ENCODE peak calls at places on chromosomes 11 and 22, in seven cellular contexts. One of them, this sample, is unnamed.

GRCh38 chr11:63829823-63830489 is 9.0 kb upstream of the MARK2 start:
- DNase-seq in EH: peak; percentile 48
- DNase-seq in NB4: peak; percentile 72
- DNase-seq in fibroblast of the conjunctiva: no peak
- DNase-seq in hippocampal formation: no peak
- DNase-seq in HFFc6: peak; percentile 33
- DNase-seq in ACHN: peak; percentile 20
- DNase-seq in this sample: no peak

GRCh38 chr11:57903441-57904123 is 120.1 kb upstream of the OR9Q1 start:
- DNase-seq in EH: peak; percentile 2
- DNase-seq in NB4: no peak
- DNase-seq in fibroblast of the conjunctiva: no peak
- DNase-seq in hippocampal formation: peak; percentile 7
- DNase-seq in HFFc6: no peak
- DNase-seq in ACHN: peak; percentile 57
- DNase-seq in this sample: no peak

GRCh38 chr11:79013509-79013908 is 427.3 kb downstream of the TENM4 start:
- DNase-seq in EH: peak; percentile 76
- DNase-seq in NB4: no peak
- DNase-seq in fibroblast of the conjunctiva: no peak
- DNase-seq in hippocampal formation: no peak
- DNase-seq in HFFc6: peak; percentile 53
- DNase-seq in ACHN: peak; percentile 1
- DNase-seq in this sample: no peak

GRCh38 chr11:9754041-9754471 is 90.2 kb downstream of the SWAP70 start:
- DNase-seq in EH: no peak
- DNase-seq in NB4: peak; percentile 30
- DNase-seq in fibroblast of the conjunctiva: no peak
- DNase-seq in hippocampal formation: no peak
- DNase-seq in HFFc6: no peak
- DNase-seq in ACHN: no peak
- DNase-seq in this sample: no peak

GRCh38 chr11:110470716-110471115 is 41.0 kb downstream of the FDX1 start:
- DNase-seq in EH: peak; percentile 56
- DNase-seq in NB4: no peak
- DNase-seq in fibroblast of the conjunctiva: no peak
- DNase-seq in hippocampal formation: no peak
- DNase-seq in HFFc6: no peak
- DNase-seq in ACHN: no peak
- DNase-seq in this sample: no peak

GRCh38 chr11:65571420-65571819 is 918 bp upstream of the FAM89B start:
- DNase-seq in EH: no peak
- DNase-seq in NB4: no peak
- DNase-seq in fibroblast of the conjunctiva: no peak
- DNase-seq in hippocampal formation: no peak
- DNase-seq in HFFc6: no peak
- DNase-seq in ACHN: no peak
- DNase-seq in this sample: no peak

GRCh38 chr11:83456075-83456474 is 169.9 kb upstream of the CCDC90B start:
- DNase-seq in EH: no peak
- DNase-seq in NB4: no peak
- DNase-seq in fibroblast of the conjunctiva: no peak
- DNase-seq in hippocampal formation: no peak
- DNase-seq in HFFc6: no peak
- DNase-seq in ACHN: no peak
- DNase-seq in this sample: no peak

GRCh38 chr11:106249857-106250256 is 172.4 kb downstream of the AASDHPPT start:
- DNase-seq in EH: no peak
- DNase-seq in NB4: no peak
- DNase-seq in fibroblast of the conjunctiva: no peak
- DNase-seq in hippocampal formation: no peak
- DNase-seq in HFFc6: no peak
- DNase-seq in ACHN: no peak
- DNase-seq in this sample: peak; percentile 55

GRCh38 chr11:29017941-29018340 is 909.8 kb downstream of the METTL15 start:
- DNase-seq in EH: no peak
- DNase-seq in NB4: no peak
- DNase-seq in fibroblast of the conjunctiva: no peak
- DNase-seq in hippocampal formation: no peak
- DNase-seq in HFFc6: no peak
- DNase-seq in ACHN: no peak
- DNase-seq in this sample: no peak

GRCh38 chr11:87369888-87370287 is 332.2 kb downstream of the TMEM135 start:
- DNase-seq in EH: no peak
- DNase-seq in NB4: no peak
- DNase-seq in fibroblast of the conjunctiva: no peak
- DNase-seq in hippocampal formation: no peak
- DNase-seq in HFFc6: no peak
- DNase-seq in ACHN: no peak
- DNase-seq in this sample: no peak

GRCh38 chr11:2580444-2581050 is 119.2 kb downstream of the KCNQ1OT1 start:
- DNase-seq in EH: no peak
- DNase-seq in NB4: no peak
- DNase-seq in fibroblast of the conjunctiva: no peak
- DNase-seq in hippocampal formation: no peak
- DNase-seq in HFFc6: no peak
- DNase-seq in ACHN: no peak
- DNase-seq in this sample: no peak

GRCh38 chr11:124069429-124070401 is 28.6 kb upstream of the OR10G7 start:
- DNase-seq in EH: peak; percentile 62
- DNase-seq in NB4: peak; percentile 86
- DNase-seq in fibroblast of the conjunctiva: peak; percentile 28
- DNase-seq in hippocampal formation: no peak
- DNase-seq in HFFc6: peak; percentile 47
- DNase-seq in ACHN: peak; percentile 35
- DNase-seq in this sample: peak; percentile 2

GRCh38 chr11:131514062-131514461 is 143.6 kb downstream of the NTM start:
- DNase-seq in EH: no peak
- DNase-seq in NB4: no peak
- DNase-seq in fibroblast of the conjunctiva: no peak
- DNase-seq in hippocampal formation: no peak
- DNase-seq in HFFc6: no peak
- DNase-seq in ACHN: no peak
- DNase-seq in this sample: no peak

GRCh38 chr11:130155106-130155505 is 4.5 kb upstream of the ST14 start:
- DNase-seq in EH: no peak
- DNase-seq in NB4: no peak
- DNase-seq in fibroblast of the conjunctiva: no peak
- DNase-seq in hippocampal formation: no peak
- DNase-seq in HFFc6: no peak
- DNase-seq in ACHN: no peak
- DNase-seq in this sample: no peak

GRCh38 chr11:15186146-15186545 is 71.4 kb downstream of the INSC start:
- DNase-seq in EH: no peak
- DNase-seq in NB4: no peak
- DNase-seq in fibroblast of the conjunctiva: no peak
- DNase-seq in hippocampal formation: no peak
- DNase-seq in HFFc6: no peak
- DNase-seq in ACHN: no peak
- DNase-seq in this sample: no peak

GRCh38 chr11:96187779-96188624 is 155.0 kb downstream of the MAML2 start:
- DNase-seq in EH: peak; percentile 93
- DNase-seq in NB4: no peak
- DNase-seq in fibroblast of the conjunctiva: no peak
- DNase-seq in hippocampal formation: no peak
- DNase-seq in HFFc6: peak; percentile 87
- DNase-seq in ACHN: peak; percentile 65
- DNase-seq in this sample: peak; percentile 59

GRCh38 chr11:65107078-65107477 is 4.6 kb upstream of the TM7SF2 start:
- DNase-seq in EH: no peak
- DNase-seq in NB4: no peak
- DNase-seq in fibroblast of the conjunctiva: no peak
- DNase-seq in hippocampal formation: no peak
- DNase-seq in HFFc6: no peak
- DNase-seq in ACHN: no peak
- DNase-seq in this sample: no peak

GRCh38 chr22:19291218-19291579 is 320 bp downstream of the CLTCL1 start:
- DNase-seq in EH: peak; percentile 42
- DNase-seq in NB4: peak; percentile 62
- DNase-seq in fibroblast of the conjunctiva: no peak
- DNase-seq in hippocampal formation: no peak
- DNase-seq in HFFc6: peak; percentile 8
- DNase-seq in ACHN: peak; percentile 50
- DNase-seq in this sample: no peak

GRCh38 chr11:120068114-120068573 is 69.8 kb downstream of the TRIM29 start:
- DNase-seq in EH: peak; percentile 73
- DNase-seq in NB4: peak; percentile 65
- DNase-seq in fibroblast of the conjunctiva: no peak
- DNase-seq in hippocampal formation: no peak
- DNase-seq in HFFc6: peak; percentile 29
- DNase-seq in ACHN: no peak
- DNase-seq in this sample: no peak

GRCh38 chr11:127205688-127206217 is 205.2 kb upstream of the KIRREL3 start:
- DNase-seq in EH: no peak
- DNase-seq in NB4: no peak
- DNase-seq in fibroblast of the conjunctiva: no peak
- DNase-seq in hippocampal formation: no peak
- DNase-seq in HFFc6: no peak
- DNase-seq in ACHN: no peak
- DNase-seq in this sample: no peak

GRCh38 chr11:126917531-126918204 is 82.9 kb downstream of the KIRREL3 start:
- DNase-seq in EH: peak; percentile 100
- DNase-seq in NB4: no peak
- DNase-seq in fibroblast of the conjunctiva: peak; percentile 84
- DNase-seq in hippocampal formation: peak; percentile 12
- DNase-seq in HFFc6: peak; percentile 99
- DNase-seq in ACHN: peak; percentile 96
- DNase-seq in this sample: peak; percentile 97

GRCh38 chr22:11325767-11326166 is 4202.2 kb upstream of the OR11H1 start:
- DNase-seq in EH: no peak
- DNase-seq in NB4: no peak
- DNase-seq in fibroblast of the conjunctiva: no peak
- DNase-seq in hippocampal formation: no peak
- DNase-seq in HFFc6: no peak
- DNase-seq in ACHN: no peak
- DNase-seq in this sample: no peak

This sample was measured in AG09309.